ENCODE peak calls at places on chromosomes 4 and X, in ten cellular contexts. L is lower lobe of right lung; Y is breast epithelium; X is H9; R is stimulated activated naive B cell treated with anti-CD40 and anti-IgM and Interleukin-4, amounts not matched to agents 10 μg/mL and 1 μg/mL and 100 μg/mL, for 72 hours; A is LoVo; M is KG1; N is A549; Z is uterus; J is GM23338. K is an unnamed sample.

GRCh38 chr4:24121395-24122175 is 231.7 kb upstream of the PPARGC1A start:
- DNase-seq in N (no peak), M (no peak), Y (no peak), A (no peak), X (no peak), Z (no peak), J (no peak), L (no peak), R (no peak), K (no peak)

GRCh38 chrX:68846536-68846935 is 17.7 kb downstream of the EFNB1 start:
- DNase-seq in N (no peak), Y (no peak), R (no peak), M (no peak), J (peak), A (no peak), Z (no peak), X (peak), L (no peak), K (no peak)

GRCh38 chrX:475926-476723 is 89.4 kb upstream of the PPP2R3B start:
- DNase-seq in Y (no peak), L (no peak), R (no peak), X (no peak), N (no peak), Z (no peak), M (no peak), J (peak), A (no peak), K (no peak)

GRCh38 chr4:67886281-67886680 is 2.5 kb upstream of the TMPRSS11D start:
- DNase-seq in R (no peak), J (no peak), L (no peak), X (no peak), Y (no peak), A (no peak), N (no peak), M (no peak), Z (no peak), K (no peak)

GRCh38 chr4:25061602-25062001 is 30.9 kb upstream of the LGI2 start:
- DNase-seq in N (no peak), Z (no peak), J (no peak), L (no peak), X (no peak), Y (no peak), M (no peak), R (no peak), A (no peak), K (no peak)

GRCh38 chrX:130228871-130229270 is 39.8 kb downstream of the ZNF280C start:
- DNase-seq in Z (no peak), X (no peak), J (no peak), R (no peak), A (no peak), Y (no peak), M (no peak), N (no peak), L (no peak), K (no peak)

GRCh38 chrX:34653811-34654210 is 3.3 kb downstream of the TMEM47 start:
- DNase-seq in Z (no peak), Y (no peak), X (no peak), N (no peak), R (no peak), A (no peak), J (no peak), L (no peak), M (no peak), K (no peak)

GRCh38 chr4:81512371-81512770 is 40.7 kb upstream of the RASGEF1B start:
- DNase-seq in X (no peak), J (no peak), Y (no peak), M (no peak), R (no peak), A (no peak), N (no peak), Z (no peak), L (no peak), K (no peak)

GRCh38 chr4:69859140-69859539 is 805 bp downstream of the SULT1E1 start:
- DNase-seq in Y (no peak), J (no peak), M (no peak), R (no peak), L (no peak), N (no peak), A (no peak), X (no peak), Z (no peak), K (no peak)

GRCh38 chr4:184385705-184386141 is 88.6 kb downstream of the IRF2 start:
- DNase-seq in M (no peak), L (no peak), R (no peak), Z (no peak), J (peak), A (no peak), Y (peak), X (peak), N (no peak), K (no peak)

GRCh38 chr4:121307441-121308327 is 73.1 kb downstream of the QRFPR start:
- DNase-seq in X (peak), A (peak), Y (no peak), J (peak), R (no peak), M (peak), L (no peak), N (peak), Z (no peak), K (no peak)

GRCh38 chr4:33924239-33924638 is 2320.1 kb downstream of the ARAP2 start:
- DNase-seq in M (no peak), N (no peak), X (peak), R (no peak), J (peak), A (peak), L (no peak), Y (no peak), Z (no peak), K (no peak)

GRCh38 chrX:153973127-153974002 is 811 bp downstream of the TMEM187 start:
- DNase-seq in N (no peak), R (no peak), Y (no peak), X (no peak), A (no peak), L (no peak), Z (no peak), M (no peak), J (no peak), K (no peak)

GRCh38 chrX:96372313-96373046 is 312.2 kb upstream of the DIAPH2 start:
- DNase-seq in M (peak), N (peak), A (peak), J (peak), L (no peak), X (peak), Y (no peak), R (no peak), Z (no peak), K (no peak)